ENCODE peak calls at places on chromosome 12, in five cellular contexts. P is AG04450, S is astrocyte of the spinal cord, K is fibroblast of mammary gland, D is adrenal gland. Q is an unnamed sample.

GRCh38 chr12:8018666-8019581 is 13.6 kb upstream of the FOXJ2 start:
- DNase-seq in D (no peak), P (no peak), K (no peak), S (peak), Q (no peak)

GRCh38 chr12:56398324-56398723 is 35.7 kb upstream of the APOF start:
- DNase-seq in K (no peak), S (no peak), D (no peak), P (no peak), Q (no peak)

GRCh38 chr12:79367016-79367575 is 323.7 kb downstream of the PAWR start:
- DNase-seq in S (no peak), K (no peak), P (no peak), D (no peak), Q (no peak)

GRCh38 chr12:107178776-107179175 is 85.4 kb upstream of the CRY1 start:
- DNase-seq in S (no peak), K (no peak), D (no peak), P (no peak), Q (no peak)

GRCh38 chr12:52860102-52860838 is 11.5 kb upstream of the KRT78 start:
- DNase-seq in D (no peak), K (peak), P (no peak), S (peak), Q (peak)

GRCh38 chr12:106764738-106765137 is 9.7 kb upstream of the RIC8B start:
- DNase-seq in K (peak), P (no peak), S (no peak), D (peak), Q (no peak)

GRCh38 chr12:112936264-112936663 is 2.0 kb upstream of the OAS3 start:
- DNase-seq in S (no peak), P (no peak), D (no peak), K (no peak), Q (no peak)

GRCh38 chr12:42360747-42361403 is 34.9 kb downstream of the PPHLN1 start:
- DNase-seq in P (no peak), K (no peak), D (no peak), S (no peak), Q (peak)

GRCh38 chr12:107092669-107093546 is 441 bp downstream of the CRY1 start:
- DNase-seq in D (peak), S (no peak), P (no peak), K (peak), Q (no peak)

GRCh38 chr12:31106101-31106803 is 32.6 kb downstream of the DDX11 start:
- DNase-seq in D (no peak), P (no peak), S (no peak), K (no peak), Q (no peak)

GRCh38 chr12:138898-139534 is 72.4 kb downstream of the IQSEC3 start:
- DNase-seq in P (no peak), D (peak), K (peak), S (no peak), Q (peak)

GRCh38 chr12:4421590-4422031 is 24.0 kb downstream of the FGF6 start:
- DNase-seq in S (peak), K (peak), D (no peak), P (no peak), Q (peak)

GRCh38 chr12:132411457-132411856 is 78.5 kb upstream of the FBRSL1 start:
- DNase-seq in P (no peak), D (no peak), K (no peak), S (no peak), Q (no peak)

GRCh38 chr12:104181313-104181712 is 34.3 kb upstream of the TXNRD1 start:
- DNase-seq in D (no peak), S (peak), P (no peak), K (peak), Q (peak)

GRCh38 chr12:53990311-53991076 is 5.5 kb downstream of the HOXC10 start:
- DNase-seq in D (no peak), P (no peak), K (peak), S (no peak), Q (no peak)

GRCh38 chr12:118513554-118513953 is 137.2 kb downstream of the SUDS3 start:
- DNase-seq in S (no peak), K (no peak), D (no peak), P (no peak), Q (no peak)

GRCh38 chr12:111429760-111430417 is 24.2 kb downstream of the SH2B3 start:
- DNase-seq in P (no peak), S (no peak), D (no peak), K (no peak), Q (no peak)

GRCh38 chr12:10128687-10129086 is 1.3 kb downstream of the CLEC7A start:
- DNase-seq in D (no peak), S (no peak), K (no peak), P (no peak), Q (no peak)

GRCh38 chr12:62263956-62264355 is 3.8 kb downstream of the USP15 start:
- DNase-seq in P (no peak), S (no peak), D (no peak), K (no peak), Q (no peak)

GRCh38 chr12:47189753-47190152 is 110.0 kb upstream of the AMIGO2 start:
- DNase-seq in S (no peak), D (no peak), K (no peak), P (no peak), Q (no peak)

GRCh38 chr12:45268672-45269406 is 52.9 kb downstream of the ANO6 start:
- DNase-seq in S (peak), D (peak), P (peak), K (peak), Q (peak)

GRCh38 chr12:18888062-18888461 is 150.1 kb downstream of the CAPZA3 start:
- DNase-seq in S (no peak), P (no peak), D (no peak), K (no peak), Q (peak)

GRCh38 chr12:92629349-92630065 is 73.3 kb upstream of the PLEKHG7 start:
- DNase-seq in K (no peak), S (peak), D (peak), P (no peak), Q (peak)

GRCh38 chr12:64584173-64584555 is 26.1 kb upstream of the RASSF3 start:
- DNase-seq in P (no peak), K (no peak), S (no peak), D (no peak), Q (no peak)

GRCh38 chr12:47820631-47821345 is 1.1 kb upstream of the HDAC7 start:
- DNase-seq in P (peak), D (peak), K (peak), S (peak), Q (peak)

GRCh38 chr12:121577443-121578180 is 3.2 kb downstream of the KDM2B start:
- DNase-seq in S (no peak), P (no peak), K (no peak), D (no peak), Q (no peak)

GRCh38 chr12:106074706-106075392 is 63.9 kb downstream of the NUAK1 start:
- DNase-seq in P (no peak), S (peak), K (no peak), D (no peak), Q (peak)

GRCh38 chr12:43221216-43221615 is 330.8 kb downstream of the ADAMTS20 start:
- DNase-seq in K (no peak), P (no peak), D (no peak), S (no peak), Q (no peak)

GRCh38 chr12:48981757-48982157 is 3.6 kb downstream of the WNT1 start:
- DNase-seq in K (no peak), P (no peak), S (no peak), D (no peak), Q (no peak)

GRCh38 chr12:48980953-48981756 is 3.0 kb downstream of the WNT1 start:
- DNase-seq in S (no peak), D (peak), P (no peak), K (no peak), Q (no peak)

GRCh38 chr12:48979602-48980388 is 1.7 kb downstream of the WNT1 start:
- DNase-seq in D (no peak), K (no peak), S (no peak), P (no peak), Q (no peak)

GRCh38 chr12:48978741-48979601 is 849 bp downstream of the WNT1 start:
- DNase-seq in S (no peak), K (no peak), P (no peak), D (no peak), Q (no peak)

DNA sequence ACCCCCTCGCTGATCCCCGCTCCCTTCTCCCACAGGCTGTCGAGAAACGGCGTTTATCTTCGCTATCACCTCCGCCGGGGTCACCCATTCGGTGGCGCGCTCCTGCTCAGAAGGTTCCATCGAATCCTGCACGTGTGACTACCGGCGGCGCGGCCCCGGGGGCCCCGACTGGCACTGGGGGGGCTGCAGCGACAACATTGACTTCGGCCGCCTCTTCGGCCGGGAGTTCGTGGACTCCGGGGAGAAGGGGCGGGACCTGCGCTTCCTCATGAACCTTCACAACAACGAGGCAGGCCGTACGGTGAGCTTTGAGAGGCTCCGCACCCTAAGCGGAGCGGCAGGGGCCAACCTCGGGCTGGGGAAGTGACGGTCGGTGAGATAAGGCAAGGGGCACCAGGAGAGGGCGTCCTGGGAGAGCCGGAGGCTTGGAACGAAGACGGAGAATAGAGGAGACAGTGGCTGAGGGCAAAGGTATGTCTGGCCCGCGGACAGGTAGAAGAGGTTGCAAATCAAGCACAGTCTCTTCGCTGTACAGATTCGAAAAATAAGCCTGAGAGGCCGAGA is 2.3 kb downstream of the WNT1 start:
- DNase-seq in S (no peak), P (no peak), D (no peak), K (no peak), Q (no peak)
- TF ChIP-seq CTCF in S (peak), P (no peak), D (no peak), K (no peak), Q (no peak)

GRCh38 chr12:14111230-14111865 is 129.9 kb upstream of the GRIN2B start:
- DNase-seq in K (no peak), D (no peak), P (no peak), S (no peak), Q (no peak)
- TF ChIP-seq CTCF in K (no peak), D (peak), P (no peak), S (no peak), Q (no peak)

DNA sequence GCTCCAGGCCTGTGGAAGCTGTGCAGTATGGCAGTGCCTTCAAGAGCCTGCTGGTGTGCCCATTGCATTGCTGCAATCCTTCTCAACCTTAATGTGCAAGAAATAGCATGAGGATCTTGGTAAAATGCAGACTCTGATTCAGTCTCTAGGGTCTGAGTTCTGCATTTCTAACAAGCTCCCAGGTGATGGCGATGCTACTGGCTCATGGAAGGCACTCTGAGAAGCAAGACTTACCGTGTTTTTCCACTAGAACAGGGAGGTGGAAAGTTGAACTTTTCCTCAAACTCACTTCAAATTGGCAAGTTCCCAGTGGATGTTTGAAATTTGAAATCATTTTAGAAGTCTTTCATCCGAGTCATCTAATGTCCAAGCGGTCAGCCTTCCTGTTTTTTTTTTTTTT is 55.5 kb downstream of the MYRFL start:
- DNase-seq in P (no peak), K (peak), S (peak), D (no peak), Q (peak)
- TF ChIP-seq CTCF in P (no peak), K (peak), S (peak), D (no peak), Q (no peak)

GRCh38 chr12:75722714-75723200 is 211.3 kb upstream of the KRR1 start:
- DNase-seq in K (peak), P (peak), D (peak), S (peak), Q (peak)

GRCh38 chr12:75728826-75729225 is 217.4 kb upstream of the KRR1 start:
- DNase-seq in K (no peak), S (no peak), P (no peak), D (no peak), Q (no peak)

GRCh38 chr12:75724913-75725312 is 213.5 kb upstream of the KRR1 start:
- DNase-seq in D (peak), S (peak), P (peak), K (peak), Q (peak)

GRCh38 chr12:75727577-75727976 is 216.2 kb upstream of the KRR1 start:
- DNase-seq in P (no peak), K (no peak), D (no peak), S (no peak), Q (no peak)

DNA sequence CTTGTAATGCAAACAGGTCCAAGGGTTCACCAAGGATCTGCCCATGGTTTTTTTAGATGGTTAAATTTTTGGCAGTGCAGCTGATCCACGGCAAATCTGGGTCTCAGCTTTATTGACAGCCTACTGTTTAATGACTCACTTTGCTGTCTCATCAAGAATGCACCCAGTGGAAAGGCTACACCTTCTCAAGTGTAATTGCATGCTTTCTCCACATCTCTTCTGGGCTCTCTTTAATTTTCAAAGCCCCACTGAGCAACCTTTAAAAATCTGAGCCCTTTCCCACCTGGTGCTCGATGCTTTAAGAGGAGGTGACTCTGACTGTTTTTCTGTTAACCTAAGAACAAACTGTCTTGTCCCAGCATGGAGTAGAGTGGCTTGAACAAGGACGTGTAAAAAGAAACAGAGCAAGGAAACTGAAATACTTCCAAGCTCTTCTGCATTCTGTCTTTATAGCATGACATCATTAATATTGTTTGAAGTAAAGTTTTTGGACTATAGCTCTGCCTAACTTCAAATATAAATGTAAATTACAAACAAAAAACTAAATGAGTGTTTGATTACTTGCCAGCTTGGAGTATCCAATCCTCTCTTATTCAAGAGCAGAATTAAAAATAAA is 214.2 kb upstream of the KRR1 start:
- DNase-seq in S (peak), P (no peak), K (peak), D (no peak), Q (peak)
- TF ChIP-seq CTCF in S (peak), P (peak), K (peak), D (no peak), Q (no peak)

GRCh38 chr12:6868211-6869048 is 1.1 kb downstream of the TPI1 start:
- DNase-seq in D (no peak), P (no peak), S (peak), K (peak), Q (no peak)
- TF ChIP-seq CTCF in D (no peak), P (peak), S (peak), K (peak), Q (no peak)

GRCh38 chr12:14395059-14395778 is 29.7 kb downstream of the ATF7IP start:
- DNase-seq in K (no peak), D (no peak), S (no peak), P (no peak), Q (no peak)

GRCh38 chr12:14393736-14394135 is 28.3 kb downstream of the ATF7IP start:
- DNase-seq in P (no peak), D (no peak), S (peak), K (peak), Q (no peak)

GRCh38 chr12:14396071-14396470 is 30.6 kb downstream of the ATF7IP start:
- DNase-seq in P (no peak), K (no peak), D (no peak), S (no peak), Q (peak)

GRCh38 chr12:14390885-14391530 is 25.5 kb downstream of the ATF7IP start:
- DNase-seq in S (no peak), D (no peak), P (no peak), K (no peak), Q (no peak)

GRCh38 chr12:14394317-14395058 is 29.0 kb downstream of the ATF7IP start:
- DNase-seq in S (peak), D (peak), P (peak), K (peak), Q (peak)
- TF ChIP-seq CTCF in S (no peak), D (peak), P (no peak), K (no peak), Q (no peak)

DNA sequence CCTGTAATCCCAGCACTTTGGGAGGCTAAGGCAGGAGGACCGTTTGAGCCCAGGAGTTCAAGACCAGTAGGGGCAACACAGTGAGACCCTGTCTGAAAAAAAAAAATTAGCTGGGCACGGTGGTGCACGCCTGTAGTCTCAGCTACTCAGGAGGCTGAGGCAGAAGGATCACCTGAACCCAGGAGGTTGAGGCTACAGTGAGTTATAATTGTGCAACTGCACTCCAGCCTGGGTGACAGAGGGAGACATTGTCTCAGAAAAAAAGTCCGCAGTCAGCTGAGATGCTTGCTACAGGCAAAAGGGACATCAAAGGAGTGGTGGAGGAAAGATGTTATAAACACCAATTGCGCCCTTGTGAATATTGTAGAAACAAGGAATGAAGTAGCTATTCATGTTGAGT is 77.8 kb downstream of the NDUFA12 start:
- DNase-seq in K (no peak), D (no peak), P (no peak), S (no peak), Q (no peak)
- TF ChIP-seq CTCF in K (no peak), D (no peak), P (no peak), S (no peak), Q (no peak)

DNA sequence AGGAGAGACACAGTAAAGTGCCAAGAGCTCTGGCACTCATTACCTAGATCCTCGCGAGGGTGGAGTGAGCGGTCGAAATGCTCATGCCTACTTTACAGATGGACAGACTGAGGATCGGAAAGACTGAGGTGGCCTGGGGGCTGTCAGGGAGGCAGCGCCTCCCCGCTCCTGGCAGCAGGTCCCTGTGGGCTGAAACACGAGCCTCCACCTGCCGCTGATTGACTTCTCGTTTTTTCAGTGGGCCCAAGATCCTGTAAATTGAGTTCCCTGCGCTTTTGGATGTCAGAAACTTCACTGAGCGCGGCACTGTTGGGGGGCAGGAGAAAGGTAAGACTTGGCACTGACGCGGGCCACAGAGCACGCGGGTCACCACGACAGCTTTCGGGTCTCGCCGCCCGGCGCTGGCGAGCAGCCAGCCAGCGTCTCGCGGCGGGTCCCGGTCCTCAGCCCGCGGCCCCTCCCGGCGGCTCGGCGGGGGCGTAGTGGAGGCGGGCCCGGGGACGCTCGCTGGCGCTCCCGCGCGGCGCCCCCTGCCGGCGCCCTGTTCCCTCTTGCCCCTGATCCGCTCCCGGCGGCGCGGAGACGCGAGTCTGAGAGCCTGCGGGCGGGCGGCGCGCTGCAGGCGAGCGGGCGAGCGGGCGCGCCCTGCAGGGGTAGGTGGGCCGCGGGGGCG is 550 bp upstream of the SCN8A start:
- DNase-seq in K (peak), D (no peak), S (peak), P (peak), Q (peak)
- TF ChIP-seq CTCF in K (peak), D (no peak), S (peak), P (peak), Q (peak)

DNA sequence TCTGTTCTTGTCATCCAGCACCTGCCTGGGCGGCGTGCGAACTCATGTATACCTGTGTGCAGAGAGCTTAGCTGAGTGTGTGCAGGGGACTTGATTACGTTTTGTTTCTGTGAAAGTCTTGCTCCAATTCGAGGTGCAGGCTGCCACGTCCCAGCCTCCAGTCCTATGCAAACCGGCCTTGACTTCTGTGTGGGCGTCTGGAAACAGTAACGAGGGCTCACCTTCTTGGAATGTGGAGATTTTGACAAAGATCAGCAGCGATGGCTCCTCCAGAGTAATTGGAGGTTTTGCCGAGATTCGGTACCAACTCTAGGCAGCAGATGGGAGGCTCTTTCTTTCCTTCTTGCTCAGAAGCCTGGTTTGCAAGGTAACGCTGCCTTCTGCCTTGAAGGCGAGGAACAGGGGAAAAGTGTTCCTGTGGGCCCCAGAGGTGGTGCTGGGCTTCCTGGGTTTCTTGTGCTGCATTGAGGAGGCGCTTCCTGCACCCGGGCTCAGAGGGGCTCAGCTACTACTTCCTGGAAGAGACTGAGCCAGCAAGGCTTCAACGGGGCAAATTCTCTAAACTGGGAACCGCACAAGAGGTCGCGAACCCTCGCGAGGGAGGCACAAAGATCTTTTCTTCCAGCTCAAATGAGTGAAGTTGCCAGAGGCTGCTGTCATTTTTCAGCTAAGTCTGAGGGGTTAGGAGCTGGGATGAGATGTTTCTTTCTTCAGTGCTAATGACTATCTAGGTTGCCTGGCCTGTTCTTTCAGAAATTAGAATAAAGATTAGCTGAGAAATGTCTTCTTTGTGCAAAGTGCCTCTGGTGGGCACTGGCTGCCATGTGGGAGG is 249.0 kb downstream of the AACS start:
- DNase-seq in S (no peak), K (no peak), D (no peak), P (no peak), Q (no peak)
- TF ChIP-seq CTCF in S (no peak), K (no peak), D (no peak), P (no peak), Q (no peak)